ENCODE peak calls at places on chromosomes 1 and 21, in ten cellular contexts. One of them, this sample, is unnamed.

GRCh38 chr21:34807881-34808568 is 139.2 kb downstream of the CLIC6 start:
- DNase-seq in aorta: peak
- DNase-seq in AG04449: peak
- DNase-seq in NCI-H2171 treated with DMSO at 0.1 percent for 48 hours: no peak
- DNase-seq in choroid plexus epithelial cell: peak
- DNase-seq in dorsolateral prefrontal cortex: no peak
- DNase-seq in iPS-NIHi11: no peak
- DNase-seq in fibroblast of lung: peak
- DNase-seq in ureter: no peak
- DNase-seq in memory B cell: no peak
- DNase-seq in this sample: no peak

GRCh38 chr1:202074985-202075773 is 47.5 kb upstream of the GPR37L1 start:
- DNase-seq in aorta: no peak
- DNase-seq in AG04449: no peak
- DNase-seq in NCI-H2171 treated with DMSO at 0.1 percent for 48 hours: no peak
- DNase-seq in choroid plexus epithelial cell: no peak
- DNase-seq in dorsolateral prefrontal cortex: no peak
- DNase-seq in iPS-NIHi11: no peak
- DNase-seq in fibroblast of lung: no peak
- DNase-seq in ureter: no peak
- DNase-seq in memory B cell: no peak
- DNase-seq in this sample: no peak

GRCh38 chr1:41455479-41456271 is 28.8 kb downstream of the EDN2 start:
- DNase-seq in aorta: peak
- DNase-seq in AG04449: no peak
- DNase-seq in NCI-H2171 treated with DMSO at 0.1 percent for 48 hours: no peak
- DNase-seq in choroid plexus epithelial cell: peak
- DNase-seq in dorsolateral prefrontal cortex: peak
- DNase-seq in iPS-NIHi11: no peak
- DNase-seq in fibroblast of lung: peak
- DNase-seq in ureter: peak
- DNase-seq in memory B cell: no peak
- DNase-seq in this sample: no peak

GRCh38 chr1:58764294-58764978 is 19.4 kb downstream of the JUN start:
- DNase-seq in aorta: no peak
- DNase-seq in AG04449: no peak
- DNase-seq in NCI-H2171 treated with DMSO at 0.1 percent for 48 hours: no peak
- DNase-seq in choroid plexus epithelial cell: peak
- DNase-seq in dorsolateral prefrontal cortex: no peak
- DNase-seq in iPS-NIHi11: no peak
- DNase-seq in fibroblast of lung: peak
- DNase-seq in ureter: no peak
- DNase-seq in memory B cell: no peak
- DNase-seq in this sample: no peak

GRCh38 chr1:28602536-28603439 is 10.7 kb downstream of the RAB42 start:
- DNase-seq in aorta: peak
- DNase-seq in AG04449: peak
- DNase-seq in NCI-H2171 treated with DMSO at 0.1 percent for 48 hours: peak
- DNase-seq in choroid plexus epithelial cell: peak
- DNase-seq in dorsolateral prefrontal cortex: peak
- DNase-seq in iPS-NIHi11: peak
- DNase-seq in fibroblast of lung: peak
- DNase-seq in ureter: peak
- DNase-seq in memory B cell: no peak
- DNase-seq in this sample: peak

GRCh38 chr1:75811211-75811981 is 14.7 kb downstream of the MSH4 start:
- DNase-seq in aorta: no peak
- DNase-seq in AG04449: peak
- DNase-seq in NCI-H2171 treated with DMSO at 0.1 percent for 48 hours: no peak
- DNase-seq in choroid plexus epithelial cell: no peak
- DNase-seq in dorsolateral prefrontal cortex: no peak
- DNase-seq in iPS-NIHi11: no peak
- DNase-seq in fibroblast of lung: no peak
- DNase-seq in ureter: no peak
- DNase-seq in memory B cell: no peak
- DNase-seq in this sample: no peak

GRCh38 chr1:50421768-50422674 is 1.2 kb downstream of the DMRTA2 start:
- DNase-seq in aorta: no peak
- DNase-seq in AG04449: no peak
- DNase-seq in NCI-H2171 treated with DMSO at 0.1 percent for 48 hours: no peak
- DNase-seq in choroid plexus epithelial cell: no peak
- DNase-seq in dorsolateral prefrontal cortex: no peak
- DNase-seq in iPS-NIHi11: peak
- DNase-seq in fibroblast of lung: no peak
- DNase-seq in ureter: no peak
- DNase-seq in memory B cell: no peak
- DNase-seq in this sample: peak

GRCh38 chr1:118148034-118148433 is 37.0 kb downstream of the SPAG17 start:
- DNase-seq in aorta: no peak
- DNase-seq in AG04449: no peak
- DNase-seq in NCI-H2171 treated with DMSO at 0.1 percent for 48 hours: no peak
- DNase-seq in choroid plexus epithelial cell: peak
- DNase-seq in dorsolateral prefrontal cortex: no peak
- DNase-seq in iPS-NIHi11: no peak
- DNase-seq in fibroblast of lung: peak
- DNase-seq in ureter: no peak
- DNase-seq in memory B cell: no peak
- DNase-seq in this sample: no peak

GRCh38 chr1:221462345-221462744 is 279.5 kb downstream of the DUSP10 start:
- DNase-seq in aorta: no peak
- DNase-seq in AG04449: no peak
- DNase-seq in NCI-H2171 treated with DMSO at 0.1 percent for 48 hours: no peak
- DNase-seq in choroid plexus epithelial cell: peak
- DNase-seq in dorsolateral prefrontal cortex: no peak
- DNase-seq in iPS-NIHi11: no peak
- DNase-seq in fibroblast of lung: peak
- DNase-seq in ureter: no peak
- DNase-seq in memory B cell: no peak
- DNase-seq in this sample: no peak

GRCh38 chr1:241895013-241895412 is 47.0 kb downstream of the EXO1 start:
- DNase-seq in aorta: no peak
- DNase-seq in AG04449: no peak
- DNase-seq in NCI-H2171 treated with DMSO at 0.1 percent for 48 hours: no peak
- DNase-seq in choroid plexus epithelial cell: no peak
- DNase-seq in dorsolateral prefrontal cortex: no peak
- DNase-seq in iPS-NIHi11: no peak
- DNase-seq in fibroblast of lung: no peak
- DNase-seq in ureter: no peak
- DNase-seq in memory B cell: no peak
- DNase-seq in this sample: no peak

GRCh38 chr1:150309758-150310495 is 11.4 kb upstream of the PRPF3 start:
- DNase-seq in aorta: no peak
- DNase-seq in AG04449: no peak
- DNase-seq in NCI-H2171 treated with DMSO at 0.1 percent for 48 hours: peak
- DNase-seq in choroid plexus epithelial cell: no peak
- DNase-seq in dorsolateral prefrontal cortex: no peak
- DNase-seq in iPS-NIHi11: no peak
- DNase-seq in fibroblast of lung: peak
- DNase-seq in ureter: no peak
- DNase-seq in memory B cell: no peak
- DNase-seq in this sample: no peak

GRCh38 chr1:101236546-101237228 is at the start of gene S1PR1:
- DNase-seq in aorta: peak
- DNase-seq in AG04449: no peak
- DNase-seq in NCI-H2171 treated with DMSO at 0.1 percent for 48 hours: no peak
- DNase-seq in choroid plexus epithelial cell: peak
- DNase-seq in dorsolateral prefrontal cortex: no peak
- DNase-seq in iPS-NIHi11: peak
- DNase-seq in fibroblast of lung: peak
- DNase-seq in ureter: peak
- DNase-seq in memory B cell: peak
- DNase-seq in this sample: peak

GRCh38 chr1:209057083-209057482 is 526.4 kb upstream of the CAMK1G start:
- DNase-seq in aorta: no peak
- DNase-seq in AG04449: no peak
- DNase-seq in NCI-H2171 treated with DMSO at 0.1 percent for 48 hours: no peak
- DNase-seq in choroid plexus epithelial cell: no peak
- DNase-seq in dorsolateral prefrontal cortex: no peak
- DNase-seq in iPS-NIHi11: no peak
- DNase-seq in fibroblast of lung: no peak
- DNase-seq in ureter: no peak
- DNase-seq in memory B cell: no peak
- DNase-seq in this sample: no peak

GRCh38 chr1:25617626-25618432 is 1.2 kb downstream of the MAN1C1 start:
- DNase-seq in aorta: peak
- DNase-seq in AG04449: no peak
- DNase-seq in NCI-H2171 treated with DMSO at 0.1 percent for 48 hours: no peak
- DNase-seq in choroid plexus epithelial cell: no peak
- DNase-seq in dorsolateral prefrontal cortex: no peak
- DNase-seq in iPS-NIHi11: peak
- DNase-seq in fibroblast of lung: no peak
- DNase-seq in ureter: peak
- DNase-seq in memory B cell: no peak
- DNase-seq in this sample: peak

GRCh38 chr21:14306143-14306907 is 76.6 kb downstream of the HSPA13 start:
- DNase-seq in aorta: no peak
- DNase-seq in AG04449: no peak
- DNase-seq in NCI-H2171 treated with DMSO at 0.1 percent for 48 hours: no peak
- DNase-seq in choroid plexus epithelial cell: peak
- DNase-seq in dorsolateral prefrontal cortex: no peak
- DNase-seq in iPS-NIHi11: no peak
- DNase-seq in fibroblast of lung: peak
- DNase-seq in ureter: no peak
- DNase-seq in memory B cell: no peak
- DNase-seq in this sample: no peak

GRCh38 chr1:175297291-175297690 is 104.7 kb upstream of the KIAA0040 start:
- DNase-seq in aorta: no peak
- DNase-seq in AG04449: no peak
- DNase-seq in NCI-H2171 treated with DMSO at 0.1 percent for 48 hours: no peak
- DNase-seq in choroid plexus epithelial cell: no peak
- DNase-seq in dorsolateral prefrontal cortex: no peak
- DNase-seq in iPS-NIHi11: no peak
- DNase-seq in fibroblast of lung: no peak
- DNase-seq in ureter: no peak
- DNase-seq in memory B cell: no peak
- DNase-seq in this sample: no peak

GRCh38 chr1:238783633-238784032 is 602.7 kb upstream of the CHRM3 start:
- DNase-seq in aorta: no peak
- DNase-seq in AG04449: no peak
- DNase-seq in NCI-H2171 treated with DMSO at 0.1 percent for 48 hours: no peak
- DNase-seq in choroid plexus epithelial cell: no peak
- DNase-seq in dorsolateral prefrontal cortex: no peak
- DNase-seq in iPS-NIHi11: no peak
- DNase-seq in fibroblast of lung: no peak
- DNase-seq in ureter: no peak
- DNase-seq in memory B cell: no peak
- DNase-seq in this sample: no peak

GRCh38 chr21:15144026-15144425 is 79.2 kb upstream of the NRIP1 start:
- DNase-seq in aorta: no peak
- DNase-seq in AG04449: no peak
- DNase-seq in NCI-H2171 treated with DMSO at 0.1 percent for 48 hours: no peak
- DNase-seq in choroid plexus epithelial cell: peak
- DNase-seq in dorsolateral prefrontal cortex: no peak
- DNase-seq in iPS-NIHi11: no peak
- DNase-seq in fibroblast of lung: peak
- DNase-seq in ureter: no peak
- DNase-seq in memory B cell: no peak
- DNase-seq in this sample: no peak

GRCh38 chr1:204453141-204453772 is 41.3 kb downstream of the PIK3C2B start:
- DNase-seq in aorta: no peak
- DNase-seq in AG04449: no peak
- DNase-seq in NCI-H2171 treated with DMSO at 0.1 percent for 48 hours: no peak
- DNase-seq in choroid plexus epithelial cell: no peak
- DNase-seq in dorsolateral prefrontal cortex: no peak
- DNase-seq in iPS-NIHi11: no peak
- DNase-seq in fibroblast of lung: no peak
- DNase-seq in ureter: no peak
- DNase-seq in memory B cell: peak
- DNase-seq in this sample: no peak

GRCh38 chr1:233565313-233565712 is 48.6 kb upstream of the KCNK1 start:
- DNase-seq in aorta: no peak
- DNase-seq in AG04449: no peak
- DNase-seq in NCI-H2171 treated with DMSO at 0.1 percent for 48 hours: no peak
- DNase-seq in choroid plexus epithelial cell: no peak
- DNase-seq in dorsolateral prefrontal cortex: no peak
- DNase-seq in iPS-NIHi11: no peak
- DNase-seq in fibroblast of lung: no peak
- DNase-seq in ureter: no peak
- DNase-seq in memory B cell: no peak
- DNase-seq in this sample: no peak

GRCh38 chr1:184035719-184036516 is 1.6 kb downstream of the COLGALT2 start:
- DNase-seq in aorta: peak
- DNase-seq in AG04449: no peak
- DNase-seq in NCI-H2171 treated with DMSO at 0.1 percent for 48 hours: peak
- DNase-seq in choroid plexus epithelial cell: no peak
- DNase-seq in dorsolateral prefrontal cortex: no peak
- DNase-seq in iPS-NIHi11: no peak
- DNase-seq in fibroblast of lung: no peak
- DNase-seq in ureter: no peak
- DNase-seq in memory B cell: no peak
- DNase-seq in this sample: no peak

GRCh38 chr1:109802136-109802900 is 38.6 kb upstream of the EPS8L3 start:
- DNase-seq in aorta: no peak
- DNase-seq in AG04449: no peak
- DNase-seq in NCI-H2171 treated with DMSO at 0.1 percent for 48 hours: no peak
- DNase-seq in choroid plexus epithelial cell: no peak
- DNase-seq in dorsolateral prefrontal cortex: no peak
- DNase-seq in iPS-NIHi11: no peak
- DNase-seq in fibroblast of lung: no peak
- DNase-seq in ureter: no peak
- DNase-seq in memory B cell: no peak
- DNase-seq in this sample: no peak

GRCh38 chr1:32187850-32188249 is 8.4 kb downstream of the TXLNA start:
- DNase-seq in aorta: peak
- DNase-seq in AG04449: no peak
- DNase-seq in NCI-H2171 treated with DMSO at 0.1 percent for 48 hours: no peak
- DNase-seq in choroid plexus epithelial cell: no peak
- DNase-seq in dorsolateral prefrontal cortex: no peak
- DNase-seq in iPS-NIHi11: no peak
- DNase-seq in fibroblast of lung: no peak
- DNase-seq in ureter: no peak
- DNase-seq in memory B cell: no peak
- DNase-seq in this sample: no peak

GRCh38 chr1:235239821-235240220 is 78.8 kb upstream of the RBM34 start:
- DNase-seq in aorta: no peak
- DNase-seq in AG04449: no peak
- DNase-seq in NCI-H2171 treated with DMSO at 0.1 percent for 48 hours: no peak
- DNase-seq in choroid plexus epithelial cell: peak
- DNase-seq in dorsolateral prefrontal cortex: no peak
- DNase-seq in iPS-NIHi11: no peak
- DNase-seq in fibroblast of lung: no peak
- DNase-seq in ureter: no peak
- DNase-seq in memory B cell: no peak
- DNase-seq in this sample: no peak